ENCODE peak calls at places on chromosomes 13 and 19, in nine cellular contexts. Q is MG63, X is thoracic aorta, T is Caco-2, M is tibial nerve, B is uterus, E is H9, W is breast epithelium, U is ovary. C is an unnamed sample.
A peak's percentile ranks its signal among the peaks of the same experiment; 100 is the strongest.

GRCh38 chr19:46423194-46423593 is 5.5 kb downstream of the PNMA8C start:
- DNase-seq in T (no peak), W (no peak), Q (no peak), X (no peak), E (no peak), U (no peak), M (no peak), B (no peak), C (no peak)

GRCh38 chr13:31930901-31931522 is 100.6 kb upstream of the FRY start:
- DNase-seq in Q (no peak), M (no peak), E (no peak), X (no peak), B (no peak), U (no peak), W (no peak), T (no peak), C (no peak)

GRCh38 chr19:44807652-44808462 is 1.0 kb upstream of the BCAM start:
- DNase-seq in W (peak; percentile 69), M (peak; percentile 27), U (peak; percentile 43), X (no peak), B (no peak), E (peak; percentile 99), T (peak; percentile 98), Q (peak; percentile 61), C (peak; percentile 67)

GRCh38 chr19:39514840-39515550 is at the start of gene SELENOV:
- DNase-seq in B (no peak), W (no peak), T (peak; percentile 59), E (peak; percentile 83), Q (no peak), X (no peak), U (no peak), M (no peak), C (no peak)

GRCh38 chr19:3055741-3056453 is 6.4 kb downstream of the TLE5 start:
- DNase-seq in T (no peak), Q (no peak), W (peak; percentile 89), E (peak; percentile 43), U (peak; percentile 76), M (no peak), X (no peak), B (peak; percentile 41), C (no peak)

GRCh38 chr19:15452111-15453047 is 2.6 kb upstream of the WIZ start:
- DNase-seq in T (peak; percentile 49), U (peak; percentile 96), B (peak; percentile 91), W (peak; percentile 90), X (peak; percentile 49), Q (peak; percentile 75), E (peak; percentile 99), M (peak; percentile 90), C (peak; percentile 71)

GRCh38 chr19:13004273-13004672 is 9.0 kb downstream of the NFIX start:
- DNase-seq in X (no peak), T (no peak), B (no peak), U (no peak), W (no peak), E (no peak), M (no peak), Q (no peak), C (no peak)

GRCh38 chr19:17303167-17303939 is at the start of gene ABHD8:
- DNase-seq in M (peak; percentile 92), W (peak; percentile 96), X (peak; percentile 85), B (peak; percentile 98), T (peak; percentile 97), Q (peak; percentile 83), E (peak; percentile 97), U (peak; percentile 98), C (peak; percentile 99)

GRCh38 chr13:31951215-31951678 is 80.3 kb upstream of the FRY start:
- DNase-seq in Q (peak; percentile 12), U (no peak), E (no peak), B (no peak), X (no peak), T (no peak), M (peak; percentile 48), W (no peak), C (no peak)

GRCh38 chr13:111584101-111584500 is 263.7 kb downstream of the TEX29 start:
- DNase-seq in E (no peak), Q (no peak), X (no peak), W (no peak), T (no peak), M (no peak), B (no peak), U (no peak), C (no peak)

GRCh38 chr13:89455741-89456140 is 1784.6 kb downstream of the SLITRK5 start:
- DNase-seq in T (no peak), W (no peak), B (no peak), X (no peak), E (no peak), U (no peak), M (no peak), Q (peak; percentile 30), C (no peak)

GRCh38 chr19:9498183-9498902 is at the start of gene ZNF560:
- DNase-seq in W (no peak), M (no peak), Q (peak; percentile 17), B (no peak), U (no peak), E (peak; percentile 28), X (no peak), T (no peak), C (no peak)

GRCh38 chr13:51370116-51370515 is 30.6 kb downstream of the SERPINE3 start:
- DNase-seq in W (no peak), M (no peak), X (no peak), B (no peak), E (no peak), T (no peak), U (no peak), Q (no peak), C (peak; percentile 87)

GRCh38 chr13:44436589-44437337 is 63.1 kb downstream of the SERP2 start:
- DNase-seq in B (peak; percentile 95), Q (peak; percentile 95), M (peak; percentile 92), X (peak; percentile 67), U (peak; percentile 96), T (peak; percentile 97), W (peak; percentile 97), E (peak; percentile 97), C (peak; percentile 95)

GRCh38 chr19:42287017-42287825 is 14.7 kb upstream of the PRR19 start:
- DNase-seq in U (peak; percentile 40), E (peak; percentile 33), M (no peak), X (no peak), W (no peak), T (no peak), Q (no peak), B (no peak), C (no peak)

GRCh38 chr19:29845576-29846176 is 33.9 kb downstream of the CCNE1 start:
- DNase-seq in M (no peak), W (no peak), E (peak; percentile 60), T (peak; percentile 58), U (no peak), X (no peak), B (no peak), Q (peak; percentile 51), C (peak; percentile 51)

GRCh38 chr13:34878354-34878753 is 63.7 kb upstream of the NBEA start:
- DNase-seq in B (no peak), E (no peak), Q (no peak), U (no peak), W (no peak), T (no peak), M (no peak), X (no peak), C (no peak)

GRCh38 chr13:57629821-57630235 is 1.7 kb upstream of the PCDH17 start:
- DNase-seq in U (peak; percentile 41), M (peak; percentile 65), T (no peak), B (peak; percentile 48), Q (peak; percentile 42), W (peak; percentile 58), X (no peak), E (peak; percentile 98), C (peak; percentile 66)

GRCh38 chr13:27826379-27827353 is 34.4 kb downstream of the GSX1 start:
- DNase-seq in Q (peak; percentile 80), U (peak; percentile 75), E (peak; percentile 91), B (peak; percentile 67), W (peak; percentile 80), T (peak; percentile 91), X (peak; percentile 13), M (peak; percentile 77), C (peak; percentile 94)
- H3K27me3 ChIP-seq in Q (peaks cover 27% of the 10 kb centered on the region), U (no peaks in the 10 kb centered on the region), E (peaks cover 66% of the 10 kb centered on the region), B (peaks cover 35% of the 10 kb centered on the region), W (peaks cover 72% of the 10 kb centered on the region), T (peaks cover under 1% of the 10 kb centered on the region), X (no peaks in the 10 kb centered on the region), M (no peaks in the 10 kb centered on the region), C (peaks cover 65% of the 10 kb centered on the region)

GRCh38 chr19:57641715-57642234 is 8.8 kb downstream of the ZNF211 start:
- DNase-seq in E (no peak), W (no peak), T (no peak), Q (no peak), X (no peak), M (no peak), U (no peak), B (no peak), C (no peak)
- H3K9me3 ChIP-seq in E (no peaks in the 10 kb centered on the region), W (peaks cover 75% of the 10 kb centered on the region), T (peaks cover 17% of the 10 kb centered on the region), Q (peaks cover 40% of the 10 kb centered on the region), X (peaks cover 76% of the 10 kb centered on the region), M (peaks cover 17% of the 10 kb centered on the region), U (peaks cover 54% of the 10 kb centered on the region), B (no peaks in the 10 kb centered on the region), C (peaks cover 46% of the 10 kb centered on the region)

GRCh38 chr19:54309811-54310210 is 3.2 kb downstream of the LILRA5 start:
- DNase-seq in T (no peak), B (no peak), U (no peak), M (no peak), W (peak; percentile 40), Q (no peak), E (no peak), X (no peak), C (no peak)

GRCh38 chr19:54312011-54312410 is 955 bp downstream of the LILRA5 start:
- DNase-seq in M (no peak), B (no peak), W (peak; percentile 19), Q (no peak), U (no peak), X (no peak), T (no peak), E (no peak), C (no peak)

GRCh38 chr19:54311486-54311885 is 1.5 kb downstream of the LILRA5 start:
- DNase-seq in U (no peak), B (no peak), Q (no peak), M (no peak), T (no peak), E (no peak), X (no peak), W (peak; percentile 25), C (no peak)

GRCh38 chr19:54312436-54313362 is at the start of gene LILRA5:
- DNase-seq in T (no peak), X (no peak), W (peak; percentile 27), E (no peak), U (no peak), M (peak; percentile 22), B (no peak), Q (no peak), C (no peak)

DNA sequence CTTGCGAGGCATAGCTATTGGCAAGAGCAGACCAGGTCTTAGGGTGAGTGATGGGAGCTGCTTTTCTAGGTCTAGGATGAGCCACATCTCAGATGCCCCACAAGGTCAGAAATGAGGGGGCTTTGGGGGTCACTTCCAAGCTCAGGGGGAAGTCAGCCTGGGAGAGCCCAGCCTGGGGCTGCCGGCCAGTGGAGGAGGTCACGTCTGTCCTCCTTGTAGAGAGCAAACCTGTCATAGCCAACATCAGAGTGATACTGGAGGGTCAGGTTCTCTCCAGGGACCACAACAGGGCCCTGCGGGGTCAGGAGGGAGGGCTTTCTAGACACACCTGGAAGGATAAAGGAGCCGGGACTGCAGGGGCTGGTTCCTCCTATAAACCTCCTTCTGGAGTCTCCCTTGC is 2.4 kb downstream of the LILRA5 start:
- DNase-seq in X (no peak), W (no peak), E (no peak), U (no peak), Q (no peak), T (no peak), B (no peak), M (no peak), C (no peak)
- H3K27me3 ChIP-seq in X (no peaks in the 10 kb centered on the region), W (peaks cover 39% of the 10 kb centered on the region), E (no peaks in the 10 kb centered on the region), U (no peaks in the 10 kb centered on the region), Q (peaks cover 29% of the 10 kb centered on the region), T (no peaks in the 10 kb centered on the region), B (no peaks in the 10 kb centered on the region), M (no peaks in the 10 kb centered on the region), C (peaks cover 17% of the 10 kb centered on the region)

GRCh38 chr19:23904406-23904805 is 10.3 kb upstream of the ZNF726 start:
- DNase-seq in M (no peak), W (no peak), U (no peak), E (no peak), Q (no peak), T (no peak), B (no peak), X (no peak), C (no peak)
- H3K9me3 ChIP-seq in M (no peaks in the 10 kb centered on the region), W (peaks cover 29% of the 10 kb centered on the region), U (no peaks in the 10 kb centered on the region), E (peaks cover 97% of the 10 kb centered on the region), Q (no peaks in the 10 kb centered on the region), T (peaks cover 9% of the 10 kb centered on the region), B (no peaks in the 10 kb centered on the region), X (peaks cover 11% of the 10 kb centered on the region), C (peaks cover 9% of the 10 kb centered on the region)